ENCODE peak calls at places on chromosomes 12 and 14, in six cellular contexts. H, T, M, V, O and Y are unnamed samples.

GRCh38 chr12:14514154-14514842 is 53.4 kb downstream of the PLBD1 start:
- DNase-seq in O (peak), H (no peak), M (no peak), V (peak), T (peak), Y (peak)

GRCh38 chr14:69768873-69769272 is 1.9 kb downstream of the SRSF5 start:
- DNase-seq in H (no peak), T (no peak), O (no peak), V (no peak), M (no peak), Y (no peak)

GRCh38 chr14:73457050-73457934 is 1.1 kb downstream of the NUMB start:
- DNase-seq in H (no peak), M (peak), O (no peak), V (peak), T (peak), Y (no peak)

GRCh38 chr12:101954681-101955080 is 77.3 kb downstream of the DRAM1 start:
- DNase-seq in H (no peak), V (no peak), M (no peak), T (no peak), O (no peak), Y (no peak)

GRCh38 chr12:62482769-62483168 is 16.1 kb downstream of the MON2 start:
- DNase-seq in T (no peak), V (no peak), M (no peak), H (no peak), O (no peak), Y (no peak)

GRCh38 chr12:77796775-77797174 is 33.9 kb upstream of the NAV3 start:
- DNase-seq in O (no peak), T (peak), M (no peak), H (no peak), V (no peak), Y (no peak)

GRCh38 chr14:93974833-93975232 is 1.5 kb downstream of the ASB2 start:
- DNase-seq in M (no peak), H (no peak), O (no peak), V (no peak), T (no peak), Y (no peak)

GRCh38 chr12:65779091-65779642 is 45.1 kb upstream of the HMGA2 start:
- DNase-seq in V (no peak), M (no peak), T (peak), O (no peak), H (no peak), Y (no peak)

GRCh38 chr12:39915249-39915648 is 190.6 kb downstream of the SLC2A13 start:
- DNase-seq in V (no peak), T (no peak), H (no peak), O (no peak), M (no peak), Y (no peak)

GRCh38 chr12:5511644-5512584 is 80.0 kb downstream of the NTF3 start:
- DNase-seq in M (no peak), H (peak), T (peak), O (peak), V (no peak), Y (peak)

GRCh38 chr14:89184952-89185351 is 232.1 kb downstream of the FOXN3 start:
- DNase-seq in V (no peak), T (no peak), M (no peak), H (no peak), O (no peak), Y (no peak)

GRCh38 chr12:74725154-74725553 is 187.5 kb downstream of the ATXN7L3B start:
- DNase-seq in H (no peak), T (peak), O (no peak), M (no peak), V (no peak), Y (no peak)

GRCh38 chr12:95130096-95130495 is 56.7 kb upstream of the NR2C1 start:
- DNase-seq in O (no peak), H (no peak), V (no peak), M (no peak), T (peak), Y (no peak)

GRCh38 chr14:67515386-67516079 is 17.6 kb upstream of the PLEKHH1 start:
- DNase-seq in H (no peak), V (peak), M (no peak), O (no peak), T (no peak), Y (peak)

GRCh38 chr12:77893918-77894317 is 63.2 kb downstream of the NAV3 start:
- DNase-seq in O (peak), M (no peak), H (no peak), V (peak), T (peak), Y (no peak)

GRCh38 chr12:12265571-12266388 is 1.1 kb downstream of the LRP6 start:
- DNase-seq in T (peak), H (no peak), O (no peak), V (no peak), M (no peak), Y (peak)

GRCh38 chr12:55713721-55714120 is 2.1 kb upstream of the BLOC1S1 start:
- DNase-seq in M (no peak), H (no peak), V (no peak), T (peak), O (no peak), Y (no peak)

GRCh38 chr12:19451196-19451595 is 11.9 kb downstream of the AEBP2 start:
- DNase-seq in M (no peak), O (no peak), H (no peak), V (no peak), T (peak), Y (no peak)

GRCh38 chr14:22375321-22375930 is 213.6 kb downstream of the DAD1 start:
- DNase-seq in T (peak), O (no peak), V (no peak), M (no peak), H (no peak), Y (no peak)

GRCh38 chr14:64788706-64789105 is 84.5 kb downstream of the PLEKHG3 start:
- DNase-seq in M (no peak), O (no peak), T (peak), H (no peak), V (no peak), Y (no peak)

GRCh38 chr12:120362516-120363273 is 6.3 kb downstream of the MSI1 start:
- DNase-seq in O (no peak), T (no peak), H (no peak), M (no peak), V (no peak), Y (no peak)

GRCh38 chr14:31510222-31510621 is 22.4 kb upstream of the GPR33 start:
- DNase-seq in V (no peak), O (no peak), T (peak), M (no peak), H (no peak), Y (no peak)

GRCh38 chr12:28794796-28795195 is 354.3 kb upstream of the FAR2 start:
- DNase-seq in O (no peak), T (no peak), V (no peak), H (no peak), M (no peak), Y (no peak)

GRCh38 chr12:124422570-124423523 is 128.0 kb downstream of the RFLNA start:
- DNase-seq in T (peak), O (peak), M (peak), H (peak), V (peak), Y (peak)

GRCh38 chr12:124419292-124420040 is 124.6 kb downstream of the RFLNA start:
- DNase-seq in T (peak), H (no peak), V (no peak), M (no peak), O (no peak), Y (no peak)

GRCh38 chr12:124420041-124420765 is 125.3 kb downstream of the RFLNA start:
- DNase-seq in H (no peak), M (no peak), O (no peak), T (no peak), V (no peak), Y (no peak)

GRCh38 chr12:124422142-124422569 is 127.3 kb downstream of the RFLNA start:
- DNase-seq in V (peak), T (no peak), O (peak), H (no peak), M (peak), Y (no peak)

DNA sequence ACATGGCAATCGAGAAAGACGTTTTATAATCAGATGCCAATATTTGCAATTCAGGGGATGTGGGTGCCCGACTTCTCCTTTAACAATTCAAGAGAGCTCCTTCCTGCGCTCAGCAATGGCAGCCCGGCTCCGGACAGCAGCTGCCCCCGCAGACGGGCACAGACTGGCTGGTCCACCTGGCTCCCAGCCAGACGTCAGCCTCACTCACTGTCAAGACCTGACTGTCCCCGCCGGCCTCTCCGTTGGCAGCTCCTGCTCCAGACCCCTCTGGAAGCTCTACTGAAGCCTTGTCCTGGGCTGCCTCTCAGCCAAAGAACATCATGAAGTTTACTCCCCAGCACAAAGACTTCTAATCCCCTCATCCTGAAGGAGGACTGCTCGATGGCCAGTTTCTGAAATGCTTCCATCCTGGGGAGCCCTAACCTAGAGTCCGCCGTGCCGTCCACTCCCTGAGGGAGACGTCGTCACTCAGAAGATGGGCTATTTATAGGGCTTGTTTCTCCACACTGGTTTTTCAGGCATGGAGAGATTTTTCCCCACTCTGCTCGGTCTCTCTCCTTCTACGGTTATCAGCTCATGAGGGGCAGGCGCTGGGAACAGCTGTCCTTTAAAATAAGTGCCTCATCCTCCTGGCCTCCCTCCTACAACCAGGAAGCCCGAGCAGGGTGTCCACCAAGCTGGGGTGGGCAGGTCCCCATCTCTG is 126.2 kb downstream of the RFLNA start:
- DNase-seq in M (no peak), V (no peak), T (no peak), H (no peak), O (no peak), Y (peak)
- TF ChIP-seq POLR2A in M (no peak), V (no peak), T (no peak), H (no peak), O (no peak), Y (no peak)

DNA sequence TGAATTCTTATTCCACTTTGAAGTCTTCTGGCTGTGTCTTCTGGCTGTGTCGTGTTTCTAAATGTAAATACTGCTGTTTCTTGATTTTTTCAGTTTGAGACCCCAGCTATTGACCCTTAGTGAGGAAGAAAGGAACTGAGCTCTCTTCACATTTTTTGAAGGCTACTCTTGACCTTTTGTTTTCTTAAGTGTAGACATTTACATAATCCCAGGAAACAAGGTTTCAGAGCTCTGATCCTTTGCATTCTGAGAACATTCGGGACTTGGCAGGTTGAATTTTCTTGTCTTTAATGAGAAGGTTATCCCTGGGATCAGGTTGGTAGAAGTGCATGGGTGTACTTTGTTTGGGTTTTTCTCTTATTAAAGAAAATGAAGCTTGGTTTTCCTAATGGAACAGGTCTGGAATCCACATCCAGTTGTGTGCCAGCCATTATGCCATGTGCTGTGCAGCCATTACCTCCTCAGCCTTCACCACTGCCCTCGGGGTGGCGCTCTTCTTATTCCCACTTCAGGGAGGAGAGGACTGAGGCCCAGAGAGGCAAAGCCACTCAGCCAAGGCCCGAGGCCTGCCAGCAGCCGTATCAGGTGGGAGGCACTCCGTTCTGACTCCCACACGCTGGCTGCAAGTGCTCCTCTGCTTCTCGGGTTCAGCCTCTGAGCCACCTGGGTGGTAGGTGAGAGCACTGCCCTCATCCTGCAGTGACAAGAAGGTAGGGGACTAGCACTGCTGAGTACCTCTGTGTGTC is 120.9 kb downstream of the BEGAIN start:
- DNase-seq in O (no peak), H (peak), V (no peak), T (no peak), M (no peak), Y (no peak)
- H3K4me3 ChIP-seq in O (no peak), H (no peak), V (no peak), T (no peak), M (no peak), Y (no peak)

GRCh38 chr14:44959538-44959937 is 2.2 kb downstream of the KLHL28 start:
- DNase-seq in M (no peak), O (no peak), V (no peak), H (no peak), T (no peak), Y (no peak)

GRCh38 chr14:44961151-44961729 is 507 bp downstream of the KLHL28 start:
- DNase-seq in O (peak), V (peak), T (peak), M (peak), H (no peak), Y (peak)

GRCh38 chr14:44961730-44962572 is at the start of the genes KLHL28 and TOGARAM1:
- DNase-seq in M (peak), O (peak), H (peak), T (peak), V (peak), Y (peak)

GRCh38 chr14:44960146-44960545 is 1.6 kb downstream of the KLHL28 start:
- DNase-seq in T (no peak), O (no peak), H (no peak), M (no peak), V (no peak), Y (no peak)

GRCh38 chr14:44960646-44961045 is 1.1 kb downstream of the KLHL28 start:
- DNase-seq in T (no peak), O (no peak), M (no peak), V (no peak), H (no peak), Y (no peak)
- H3K27ac ChIP-seq in T (no peak), O (peak), M (peak), V (peak), H (peak), Y (peak)

DNA sequence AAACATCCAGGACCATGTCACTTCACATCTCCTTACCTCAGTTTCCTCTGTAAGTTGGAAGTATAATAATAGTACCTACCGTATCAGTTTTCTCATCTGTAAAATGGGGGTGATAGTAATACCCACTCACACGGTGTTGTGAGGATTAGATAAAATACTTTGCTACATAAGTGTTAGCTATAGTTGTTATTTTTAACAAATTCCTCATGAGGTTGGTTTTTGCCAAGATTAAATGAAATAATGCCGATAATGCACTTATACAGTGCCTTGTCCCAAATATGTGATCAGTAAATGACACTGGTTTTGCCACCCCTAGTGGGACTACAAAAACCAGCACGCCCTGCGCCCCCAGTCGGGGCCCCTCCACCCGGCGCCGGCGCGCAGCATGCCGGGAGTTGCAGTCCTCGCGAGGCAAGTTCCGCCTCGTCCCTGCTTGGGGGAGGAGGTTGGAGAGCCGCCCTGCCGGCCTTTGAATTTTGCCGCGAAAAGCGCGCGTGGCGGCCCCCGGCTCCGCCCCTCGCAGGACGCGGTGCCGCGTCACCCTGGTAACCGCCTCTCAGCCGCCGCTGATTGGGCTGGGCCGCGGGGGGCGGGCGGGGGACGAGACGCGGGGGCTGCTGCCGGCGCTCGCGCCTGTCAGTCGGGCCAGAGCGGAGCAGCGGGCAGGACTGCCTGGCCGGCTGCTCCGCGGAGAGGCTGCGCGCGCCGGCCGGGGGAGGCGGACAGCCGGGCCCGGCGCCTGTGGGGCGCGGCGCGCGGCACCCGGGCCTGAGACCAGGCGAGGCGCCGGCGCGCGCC is at the start of gene FAM222A:
- DNase-seq in O (peak), T (peak), M (peak), H (peak), V (peak), Y (peak)
- TF ChIP-seq POLR2A in O (no peak), T (peak), M (peak), H (no peak), V (no peak), Y (no peak)

GRCh38 chr14:23577710-23578392 is 739 bp downstream of the JPH4 start:
- DNase-seq in H (peak), M (no peak), V (peak), O (no peak), T (no peak), Y (no peak)
- H3K4me3 ChIP-seq in H (peak), M (peak), V (peak), O (no peak), T (no peak), Y (peak)

DNA sequence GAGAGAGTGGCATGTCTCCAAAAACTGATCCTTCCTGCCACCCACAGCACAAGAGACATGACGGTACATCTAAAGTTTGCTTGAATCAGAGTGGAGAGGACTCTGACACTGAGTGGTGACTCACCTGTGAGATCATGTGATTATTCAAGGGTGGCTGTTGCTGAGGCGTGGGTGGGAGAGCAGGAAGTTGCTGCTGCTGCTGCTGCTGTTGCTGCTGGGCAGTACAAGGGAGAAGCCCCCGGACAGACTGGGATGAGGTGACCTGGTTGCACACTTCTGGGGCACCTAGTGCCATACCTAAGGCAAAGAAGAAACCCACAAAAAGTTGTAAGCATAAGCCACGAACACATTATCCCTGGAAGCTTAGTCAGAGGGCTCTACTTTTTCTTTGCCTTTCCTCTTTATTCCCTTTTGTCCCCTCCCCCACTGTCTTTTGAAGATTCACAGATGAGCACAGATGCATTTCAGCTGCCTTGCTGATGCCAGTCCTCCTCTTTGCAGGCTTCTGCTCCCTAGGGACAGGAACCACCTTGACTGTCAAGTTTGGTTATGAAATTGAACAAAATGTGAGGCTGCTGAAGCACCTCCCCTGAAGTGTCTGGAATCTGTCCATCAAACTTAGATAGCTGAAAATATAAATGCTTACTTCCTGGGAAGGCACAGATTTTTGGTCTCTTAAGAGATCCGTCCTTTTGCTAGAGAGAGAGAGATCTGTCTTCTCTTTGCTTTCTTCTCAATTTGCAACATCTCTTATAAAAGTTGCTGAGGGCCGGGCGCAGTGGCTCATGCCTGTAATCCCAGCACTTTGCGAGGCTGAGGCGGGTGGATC is 29.5 kb upstream of the STAC3 start:
- DNase-seq in H (no peak), M (peak), O (peak), T (peak), V (peak), Y (no peak)
- H3K27ac ChIP-seq in H (peak), M (peak), O (peak), T (peak), V (peak), Y (no peak)

GRCh38 chr12:121800694-121801600 is 2.9 kb upstream of the SETD1B start:
- DNase-seq in V (peak), T (peak), H (no peak), M (peak), O (peak), Y (peak)
- TF ChIP-seq POLR2A in V (no peak), T (peak), H (no peak), M (peak), O (peak), Y (no peak)